ENCODE peak calls at places on chromosomes 6 and 20, in five cellular contexts. One of them, this sample, is unnamed.

GRCh38 chr20:47926731-47927130 is 141.4 kb upstream of the SULF2 start:
- DNase-seq in HuH-7: no peak
- DNase-seq in renal cortical epithelial cell: no peak
- DNase-seq in left cardiac atrium: no peak
- DNase-seq in HT1080: no peak
- DNase-seq in this sample: no peak

GRCh38 chr6:164507197-164507957 is 802.0 kb downstream of the C6orf118 start:
- DNase-seq in HuH-7: no peak
- DNase-seq in renal cortical epithelial cell: peak
- DNase-seq in left cardiac atrium: no peak
- DNase-seq in HT1080: peak
- DNase-seq in this sample: peak

GRCh38 chr6:45655630-45656422 is 278.1 kb upstream of the SUPT3H start:
- DNase-seq in HuH-7: no peak
- DNase-seq in renal cortical epithelial cell: peak
- DNase-seq in left cardiac atrium: no peak
- DNase-seq in HT1080: peak
- DNase-seq in this sample: no peak

GRCh38 chr20:49559411-49560081 is 8.4 kb downstream of the PTGIS start:
- DNase-seq in HuH-7: no peak
- DNase-seq in renal cortical epithelial cell: no peak
- DNase-seq in left cardiac atrium: no peak
- DNase-seq in HT1080: no peak
- DNase-seq in this sample: no peak

GRCh38 chr6:130148181-130148580 is 74.6 kb downstream of the SAMD3 start:
- DNase-seq in HuH-7: no peak
- DNase-seq in renal cortical epithelial cell: no peak
- DNase-seq in left cardiac atrium: no peak
- DNase-seq in HT1080: peak
- DNase-seq in this sample: no peak

GRCh38 chr20:43536817-43537440 is 21.9 kb upstream of the SGK2 start:
- DNase-seq in HuH-7: no peak
- DNase-seq in renal cortical epithelial cell: peak
- DNase-seq in left cardiac atrium: no peak
- DNase-seq in HT1080: no peak
- DNase-seq in this sample: no peak

GRCh38 chr6:142686719-142686996 is 258.3 kb downstream of the HIVEP2 start:
- DNase-seq in HuH-7: no peak
- DNase-seq in renal cortical epithelial cell: no peak
- DNase-seq in left cardiac atrium: no peak
- DNase-seq in HT1080: no peak
- DNase-seq in this sample: no peak

GRCh38 chr6:2133718-2134310 is 111.6 kb downstream of the GMDS start:
- DNase-seq in HuH-7: no peak
- DNase-seq in renal cortical epithelial cell: no peak
- DNase-seq in left cardiac atrium: no peak
- DNase-seq in HT1080: no peak
- DNase-seq in this sample: no peak

GRCh38 chr6:39339557-39340555 is 17.4 kb upstream of the KCNK16 start:
- DNase-seq in HuH-7: no peak
- DNase-seq in renal cortical epithelial cell: no peak
- DNase-seq in left cardiac atrium: no peak
- DNase-seq in HT1080: no peak
- DNase-seq in this sample: no peak

GRCh38 chr20:38680492-38681118 is 43.7 kb upstream of the SLC32A1 start:
- DNase-seq in HuH-7: peak
- DNase-seq in renal cortical epithelial cell: peak
- DNase-seq in left cardiac atrium: peak
- DNase-seq in HT1080: peak
- DNase-seq in this sample: no peak

GRCh38 chr6:55818482-55818881 is 56.9 kb downstream of the BMP5 start:
- DNase-seq in HuH-7: no peak
- DNase-seq in renal cortical epithelial cell: no peak
- DNase-seq in left cardiac atrium: no peak
- DNase-seq in HT1080: no peak
- DNase-seq in this sample: no peak

GRCh38 chr6:152394303-152394702 is 242.9 kb downstream of the SYNE1 start:
- DNase-seq in HuH-7: no peak
- DNase-seq in renal cortical epithelial cell: no peak
- DNase-seq in left cardiac atrium: no peak
- DNase-seq in HT1080: no peak
- DNase-seq in this sample: no peak

GRCh38 chr6:79076881-79077641 is 993 bp downstream of the PHIP start:
- DNase-seq in HuH-7: peak
- DNase-seq in renal cortical epithelial cell: peak
- DNase-seq in left cardiac atrium: peak
- DNase-seq in HT1080: peak
- DNase-seq in this sample: peak

GRCh38 chr6:130993292-130993765 is 69.7 kb downstream of the EPB41L2 start:
- DNase-seq in HuH-7: no peak
- DNase-seq in renal cortical epithelial cell: no peak
- DNase-seq in left cardiac atrium: peak
- DNase-seq in HT1080: no peak
- DNase-seq in this sample: no peak

GRCh38 chr6:136968831-136969230 is 46.7 kb downstream of the SLC35D3 start:
- DNase-seq in HuH-7: no peak
- DNase-seq in renal cortical epithelial cell: no peak
- DNase-seq in left cardiac atrium: peak
- DNase-seq in HT1080: no peak
- DNase-seq in this sample: no peak

GRCh38 chr6:91659881-91660280 is 1073.0 kb upstream of the MAP3K7 start:
- DNase-seq in HuH-7: no peak
- DNase-seq in renal cortical epithelial cell: peak
- DNase-seq in left cardiac atrium: no peak
- DNase-seq in HT1080: no peak
- DNase-seq in this sample: no peak

GRCh38 chr6:33627876-33628275 is 6.8 kb downstream of the ITPR3 start:
- DNase-seq in HuH-7: no peak
- DNase-seq in renal cortical epithelial cell: no peak
- DNase-seq in left cardiac atrium: no peak
- DNase-seq in HT1080: no peak
- DNase-seq in this sample: no peak

GRCh38 chr6:85675030-85675819 is 32.5 kb upstream of the SYNCRIP start:
- DNase-seq in HuH-7: no peak
- DNase-seq in renal cortical epithelial cell: peak
- DNase-seq in left cardiac atrium: no peak
- DNase-seq in HT1080: peak
- DNase-seq in this sample: no peak

This sample was measured in GM13976.